ENCODE peak calls at places on chromosome 1, in nine cellular contexts. W is fibroblast of lung, E is tibial artery, H is dorsolateral prefrontal cortex, L is BE2C, N is tibial nerve, G is AG09309, J is HFF-Myc, Y is neuronal stem cell. R is an unnamed sample.
A peak's percentile ranks its signal among the peaks of the same experiment; 100 is the strongest.

GRCh38 chr1:39729030-39729429 is 9.7 kb upstream of the PPIE start:
- DNase-seq in W (peak; percentile 35), E (no peak), H (no peak), L (no peak), N (no peak), G (no peak), J (no peak), Y (no peak), R (no peak)

GRCh38 chr1:79355073-79355472 is 348.5 kb upstream of the ADGRL4 start:
- DNase-seq in W (peak; percentile 67), E (no peak), H (no peak), L (no peak), N (no peak), G (peak; percentile 35), J (no peak), Y (no peak), R (no peak)

GRCh38 chr1:147496571-147496970 is 44.7 kb upstream of the BCL9 start:
- DNase-seq in W (peak; percentile 48), E (no peak), H (peak; percentile 50), L (peak; percentile 74), N (no peak), G (no peak), J (no peak), Y (no peak), R (peak; percentile 56)

GRCh38 chr1:45536886-45537285 is 13.7 kb upstream of the AKR1A1 start:
- DNase-seq in W (no peak), E (no peak), H (no peak), L (no peak), N (no peak), G (no peak), J (no peak), Y (no peak), R (no peak)

GRCh38 chr1:53738205-53739108 is 507 bp downstream of the GLIS1 start:
- DNase-seq in W (peak; percentile 39), E (no peak), H (no peak), L (no peak), N (no peak), G (no peak), J (no peak), Y (no peak), R (peak; percentile 53)

GRCh38 chr1:224182057-224182865 is 779 bp upstream of the DEGS1 start:
- DNase-seq in W (no peak), E (no peak), H (no peak), L (no peak), N (no peak), G (no peak), J (no peak), Y (no peak), R (no peak)

GRCh38 chr1:81974222-81974841 is 173.6 kb downstream of the ADGRL2 start:
- DNase-seq in W (no peak), E (no peak), H (no peak), L (no peak), N (no peak), G (no peak), J (no peak), Y (no peak), R (no peak)

GRCh38 chr1:25478633-25479032 is 47.9 kb downstream of the MACO1 start:
- DNase-seq in W (no peak), E (no peak), H (no peak), L (no peak), N (no peak), G (no peak), J (no peak), Y (no peak), R (no peak)

GRCh38 chr1:8736927-8737326 is 80.5 kb downstream of the RERE start:
- DNase-seq in W (peak; percentile 36), E (no peak), H (no peak), L (no peak), N (no peak), G (no peak), J (no peak), Y (no peak), R (no peak)

GRCh38 chr1:65209005-65209885 is 61.2 kb downstream of the AK4 start:
- DNase-seq in W (peak; percentile 30), E (no peak), H (no peak), L (no peak), N (no peak), G (no peak), J (peak; percentile 40), Y (no peak), R (no peak)

GRCh38 chr1:226371049-226371694 is 36.7 kb downstream of the PARP1 start:
- DNase-seq in W (no peak), E (no peak), H (no peak), L (no peak), N (no peak), G (no peak), J (no peak), Y (no peak), R (no peak)

GRCh38 chr1:2072109-2072806 is 22.0 kb downstream of the PRKCZ start:
- DNase-seq in W (no peak), E (no peak), H (no peak), L (no peak), N (no peak), G (no peak), J (no peak), Y (no peak), R (no peak)

GRCh38 chr1:1937061-1937460 is 18.0 kb upstream of the TMEM52 start:
- DNase-seq in W (no peak), E (no peak), H (no peak), L (no peak), N (no peak), G (no peak), J (no peak), Y (no peak), R (no peak)

GRCh38 chr1:230127105-230128054 is 60.3 kb downstream of the GALNT2 start:
- DNase-seq in W (no peak), E (no peak), H (no peak), L (no peak), N (no peak), G (no peak), J (no peak), Y (no peak), R (no peak)

GRCh38 chr1:42085596-42085995 is 67.6 kb upstream of the GUCA2B start:
- DNase-seq in W (peak; percentile 10), E (no peak), H (no peak), L (no peak), N (no peak), G (peak; percentile 1), J (no peak), Y (no peak), R (no peak)

GRCh38 chr1:7048395-7048794 is 263.1 kb downstream of the CAMTA1 start:
- DNase-seq in W (no peak), E (no peak), H (no peak), L (no peak), N (no peak), G (no peak), J (no peak), Y (no peak), R (no peak)

GRCh38 chr1:201719812-201720521 is 109.0 kb upstream of the IPO9 start:
- DNase-seq in W (peak; percentile 69), E (peak; percentile 90), H (peak; percentile 81), L (peak; percentile 78), N (peak; percentile 81), G (peak; percentile 82), J (no peak), Y (no peak), R (peak; percentile 89)

GRCh38 chr1:6384962-6385672 is 8.4 kb downstream of the ACOT7 start:
- DNase-seq in W (peak; percentile 14), E (no peak), H (peak; percentile 86), L (peak; percentile 35), N (no peak), G (no peak), J (no peak), Y (no peak), R (no peak)

GRCh38 chr1:185895208-185895900 is 161.2 kb downstream of the HMCN1 start:
- DNase-seq in W (peak; percentile 41), E (no peak), H (no peak), L (no peak), N (no peak), G (no peak), J (no peak), Y (no peak), R (no peak)

GRCh38 chr1:150874455-150875196 is 1.8 kb downstream of the ARNT start:
- DNase-seq in W (no peak), E (no peak), H (no peak), L (no peak), N (no peak), G (no peak), J (no peak), Y (no peak), R (no peak)
- H3K4me3 ChIP-seq in W (peak overlapping the region; percentile 73), E (peak overlapping the region; percentile 80), H (peak overlapping the region; percentile 95), L (peak overlapping the region; percentile 76), N (peak overlapping the region; percentile 77), G (peak overlapping the region; percentile 81), J (peak overlapping the region; percentile 65), Y (no peak overlapping the region), R (peak overlapping the region; percentile 86)

DNA sequence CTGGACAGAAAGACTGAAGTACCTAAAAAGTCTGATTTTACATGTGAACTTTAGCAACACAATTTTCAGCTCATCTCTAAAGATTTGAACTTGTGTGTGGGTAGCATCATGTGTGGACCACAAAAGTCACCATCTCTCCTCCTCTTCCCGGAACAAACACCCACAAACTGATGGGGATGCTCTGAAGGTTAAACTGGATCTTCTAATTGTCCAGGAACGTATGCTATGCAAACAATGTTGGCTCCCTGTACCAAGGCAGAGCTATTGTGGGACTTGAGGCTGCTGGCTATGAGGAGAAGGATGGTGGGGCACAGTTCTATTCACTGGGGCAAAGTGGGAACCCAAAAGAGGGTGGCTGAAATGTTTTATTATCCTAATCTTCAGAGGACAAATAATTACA is 62.7 kb downstream of the GADD45A start:
- DNase-seq in W (peak; percentile 93), E (no peak), H (no peak), L (no peak), N (no peak), G (no peak), J (no peak), Y (no peak), R (no peak)
- H3K4me3 ChIP-seq in W (no peak overlapping the region), E (no peak overlapping the region), H (no peak overlapping the region), L (no peak overlapping the region), N (no peak overlapping the region), G (no peak overlapping the region), J (no peak overlapping the region), Y (no peak overlapping the region), R (no peak overlapping the region)

GRCh38 chr1:115829023-115829674 is 11.8 kb downstream of the NHLH2 start:
- DNase-seq in W (peak; percentile 79), E (no peak), H (peak; percentile 71), L (peak; percentile 42), N (no peak), G (peak; percentile 90), J (peak; percentile 60), Y (no peak), R (no peak)
- H3K4me3 ChIP-seq in W (no peak overlapping the region), E (peak overlapping the region; percentile 53), H (peak overlapping the region; percentile 66), L (no peak overlapping the region), N (peak overlapping the region; percentile 25), G (no peak overlapping the region), J (no peak overlapping the region), Y (peak overlapping the region; percentile 31), R (peak overlapping the region; percentile 62)

GRCh38 chr1:66532798-66533783 is 862 bp upstream of the SGIP1 start:
- DNase-seq in W (peak; percentile 83), E (peak; percentile 70), H (peak; percentile 67), L (peak; percentile 4), N (no peak), G (peak; percentile 63), J (no peak), Y (peak; percentile 38), R (peak; percentile 23)
- H3K4me3 ChIP-seq in W (peak overlapping the region; percentile 47), E (peak overlapping the region; percentile 61), H (peak overlapping the region; percentile 85), L (peak overlapping the region; percentile 87), N (peak overlapping the region; percentile 31), G (peak overlapping the region; percentile 70), J (peak overlapping the region; percentile 37), Y (peak overlapping the region; percentile 79), R (peak overlapping the region; percentile 60)

R was measured in psoas muscle.